ENCODE peak calls at places on chromosomes 6 and 20, in four cellular contexts. T is A549, J is SK-N-SH, X is HepG2. B is an unnamed sample.

GRCh38 chr6:10599046-10599445 is 77.9 kb downstream of the GCNT2 start:
- DNase-seq in T (no peak), J (no peak), X (no peak), B (no peak)

GRCh38 chr6:109322825-109323580 is 59.3 kb downstream of the CD164 start:
- DNase-seq in T (no peak), J (no peak), X (no peak), B (no peak)

GRCh38 chr6:135962731-135963130 is 111.2 kb downstream of the PDE7B start:
- DNase-seq in T (no peak), J (no peak), X (no peak), B (no peak)

GRCh38 chr6:95867205-95867604 is 148.6 kb upstream of the FUT9 start:
- DNase-seq in T (no peak), J (no peak), X (no peak), B (no peak)

GRCh38 chr6:166419268-166419667 is 36.5 kb upstream of the MPC1 start:
- DNase-seq in T (no peak), J (no peak), X (no peak), B (peak; percentile 71)

GRCh38 chr6:142367501-142368018 is 65.8 kb downstream of the ADGRG6 start:
- DNase-seq in T (no peak), J (no peak), X (no peak), B (no peak)

GRCh38 chr6:159978291-159979135 is 9.6 kb downstream of the IGF2R start:
- DNase-seq in T (no peak), J (no peak), X (no peak), B (peak; percentile 78)

GRCh38 chr6:135506270-135506997 is 8.9 kb upstream of the AHI1 start:
- DNase-seq in T (peak; percentile 21), J (peak; percentile 25), X (peak; percentile 45), B (no peak)

GRCh38 chr6:44386364-44386928 is 1.1 kb upstream of the CDC5L start:
- DNase-seq in T (no peak), J (peak; percentile 21), X (no peak), B (no peak)

GRCh38 chr6:13998356-13998755 is 73.6 kb downstream of the RNF182 start:
- DNase-seq in T (no peak), J (no peak), X (no peak), B (no peak)

GRCh38 chr6:41257369-41258195 is 28.9 kb downstream of the TREM1 start:
- DNase-seq in T (no peak), J (no peak), X (no peak), B (no peak)

GRCh38 chr6:113858067-113858604 is 991 bp downstream of the MARCKS start:
- DNase-seq in T (peak; percentile 33), J (peak; percentile 65), X (no peak), B (no peak)

GRCh38 chr6:104799134-104799657 is 60.5 kb downstream of the HACE1 start:
- DNase-seq in T (no peak), J (no peak), X (no peak), B (no peak)

GRCh38 chr6:154161689-154162088 is 122.6 kb downstream of the OPRM1 start:
- DNase-seq in T (no peak), J (no peak), X (no peak), B (peak; percentile 66)

GRCh38 chr20:46199198-46199597 is 81.1 kb downstream of the CD40 start:
- DNase-seq in T (peak; percentile 46), J (no peak), X (no peak), B (no peak)

GRCh38 chr6:135428078-135428477 is 69.5 kb downstream of the AHI1 start:
- DNase-seq in T (no peak), J (no peak), X (no peak), B (no peak)

GRCh38 chr6:13794184-13794583 is 20.2 kb downstream of the MCUR1 start:
- DNase-seq in T (no peak), J (no peak), X (no peak), B (peak; percentile 63)

GRCh38 chr6:116412270-116412669 is 41.5 kb downstream of the DSE start:
- DNase-seq in T (no peak), J (no peak), X (no peak), B (no peak)

GRCh38 chr6:43636312-43636667 is 650 bp downstream of the MAD2L1BP start:
- DNase-seq in T (no peak), J (no peak), X (no peak), B (no peak)

GRCh38 chr6:18562726-18563125 is 175.6 kb downstream of the RNF144B start:
- DNase-seq in T (no peak), J (no peak), X (no peak), B (no peak)

GRCh38 chr6:87975561-87975960 is 72.1 kb upstream of the SPACA1 start:
- DNase-seq in T (no peak), J (no peak), X (no peak), B (no peak)

GRCh38 chr6:143614270-143614669 is 63.5 kb upstream of the PHACTR2 start:
- DNase-seq in T (no peak), J (no peak), X (no peak), B (no peak)

GRCh38 chr20:32804022-32804715 is 15.6 kb upstream of the MAPRE1 start:
- DNase-seq in T (no peak), J (no peak), X (no peak), B (no peak)

GRCh38 chr6:19892250-19892649 is 55.1 kb downstream of the ID4 start:
- DNase-seq in T (no peak), J (no peak), X (no peak), B (no peak)

GRCh38 chr6:106520711-106521367 is 108.5 kb downstream of the RTN4IP1 start:
- DNase-seq in T (no peak), J (no peak), X (no peak), B (peak; percentile 95)

GRCh38 chr20:58699246-58700107 is 6.9 kb downstream of the NPEPL1 start:
- DNase-seq in T (no peak), J (no peak), X (no peak), B (no peak)

GRCh38 chr6:34031567-34032383 is 114.1 kb downstream of the GRM4 start:
- DNase-seq in T (no peak), J (no peak), X (no peak), B (no peak)

GRCh38 chr20:61608275-61609085 is 356.4 kb downstream of the CDH4 start:
- DNase-seq in T (no peak), J (no peak), X (peak; percentile 43), B (no peak)

GRCh38 chr6:71012871-71013456 is 56.1 kb upstream of the B3GAT2 start:
- DNase-seq in T (peak; percentile 57), J (peak; percentile 56), X (peak; percentile 57), B (peak; percentile 12)

GRCh38 chr6:131600696-131601095 is 27.3 kb downstream of the MED23 start:
- DNase-seq in T (no peak), J (no peak), X (no peak), B (no peak)

GRCh38 chr6:131597448-131597847 is 24.4 kb downstream of the ARG1 start:
- DNase-seq in T (no peak), J (peak; percentile 3), X (peak; percentile 30), B (no peak)

DNA sequence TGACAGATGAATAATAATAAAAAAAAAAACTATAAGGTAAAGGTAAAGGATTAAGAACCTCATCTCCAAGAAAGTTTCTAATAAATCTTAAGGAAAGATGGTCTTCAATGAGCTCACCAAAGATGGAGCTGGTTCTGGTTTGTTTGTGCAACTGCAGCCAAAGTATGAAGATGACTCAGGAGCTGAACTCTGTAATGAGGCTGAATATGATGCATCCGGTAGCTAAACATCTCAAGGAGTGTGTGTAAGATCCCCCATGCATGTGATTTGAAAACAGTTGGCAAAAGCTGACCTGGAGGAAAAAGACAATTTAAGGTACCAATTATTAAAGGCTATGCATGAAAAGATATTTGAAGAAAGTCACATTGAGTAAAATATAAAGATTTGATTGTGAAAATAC is 25.1 kb downstream of the MED23 start:
- DNase-seq in T (peak; percentile 3), J (no peak), X (no peak), B (no peak)
- TF ChIP-seq CHD2 in T (no peak), J (no peak), X (no peak), B (no peak)

GRCh38 chr20:20665933-20666332 is 46.5 kb downstream of the RALGAPA2 start:
- DNase-seq in T (no peak), J (no peak), X (no peak), B (no peak)

GRCh38 chr20:20665200-20665599 is 47.2 kb downstream of the RALGAPA2 start:
- DNase-seq in T (no peak), J (no peak), X (no peak), B (no peak)

GRCh38 chr20:20668639-20669038 is 43.8 kb downstream of the RALGAPA2 start:
- DNase-seq in T (no peak), J (no peak), X (no peak), B (peak; percentile 71)

GRCh38 chr20:20664795-20665194 is 47.6 kb downstream of the RALGAPA2 start:
- DNase-seq in T (peak; percentile 8), J (peak; percentile 33), X (peak; percentile 71), B (no peak)

DNA sequence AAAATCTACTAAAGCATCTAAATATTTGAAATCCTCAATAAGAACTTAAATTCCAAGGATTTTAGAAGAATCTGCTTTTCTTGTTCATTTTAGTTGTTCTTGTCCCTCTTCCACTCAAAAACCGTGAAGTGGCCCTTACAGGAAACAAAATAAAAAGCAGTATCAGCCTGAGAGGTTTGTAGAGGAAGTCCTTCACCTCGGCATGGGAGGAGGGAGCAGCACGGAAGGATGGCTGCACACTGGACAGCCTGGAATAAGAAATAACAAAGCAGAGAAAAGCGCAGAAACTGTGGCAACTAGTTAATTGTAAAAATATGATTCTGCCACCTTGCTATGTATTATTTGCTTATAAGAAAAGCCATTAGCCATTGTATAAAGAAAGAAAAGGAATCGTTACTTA is 46.1 kb downstream of the RALGAPA2 start:
- DNase-seq in T (no peak), J (no peak), X (no peak), B (no peak)
- TF ChIP-seq CHD2 in T (no peak), J (no peak), X (no peak), B (no peak)

DNA sequence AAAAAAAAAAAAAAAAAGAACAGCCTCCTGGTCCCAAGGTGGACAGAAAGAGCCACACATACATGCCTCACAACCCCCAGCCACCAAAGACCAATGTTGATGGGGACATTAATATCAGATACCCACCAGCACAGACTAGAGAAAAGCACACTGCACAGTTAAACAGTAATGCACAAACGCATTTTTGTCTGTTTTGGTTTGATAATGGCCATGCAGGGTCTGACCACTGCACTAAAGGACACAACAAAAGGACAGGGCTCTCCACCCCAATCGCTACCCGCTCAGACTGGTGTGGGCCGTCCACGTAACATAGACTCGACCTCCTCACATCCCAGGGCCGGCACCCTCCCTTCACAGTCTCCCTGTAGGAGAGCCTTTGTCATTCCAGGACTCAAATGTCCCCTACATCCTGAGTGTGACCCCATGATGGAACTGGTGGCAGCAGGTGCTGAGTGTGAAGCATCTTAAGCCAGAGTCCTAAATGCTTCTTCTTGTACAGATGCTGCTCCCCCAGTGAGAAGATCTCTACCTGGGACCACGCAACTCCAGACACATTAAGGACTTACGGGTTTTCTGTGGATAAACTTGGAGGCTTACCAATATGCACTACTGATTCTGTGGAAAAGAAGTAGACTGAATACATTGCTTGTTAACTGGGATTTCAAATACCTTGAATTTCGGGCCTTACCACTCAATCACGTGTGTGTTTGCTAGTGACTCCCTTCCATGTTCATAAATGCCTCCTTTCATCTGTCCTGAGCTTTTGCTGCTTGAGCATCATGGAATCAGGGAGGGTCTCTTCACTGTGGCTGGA is 28.0 kb downstream of the RRBP1 start:
- DNase-seq in T (no peak), J (no peak), X (no peak), B (no peak)
- TF ChIP-seq CHD2 in T (no peak), J (no peak), X (no peak), B (no peak)

GRCh38 chr6:7433211-7433610 is 43.6 kb downstream of the RIOK1 start:
- DNase-seq in T (no peak), J (no peak), X (no peak), B (no peak)
- TF ChIP-seq CHD2 in T (no peak), J (no peak), X (no peak), B (no peak)